ENCODE peak calls at places on chromosomes 16 and 17, in six cellular contexts. T, D, S, A, V and H are unnamed samples.

GRCh38 chr16:11233727-11234376 is 22.2 kb downstream of the SOCS1 start:
- ATAC-seq in V (no peak), D (peak), A (no peak), S (peak), T (no peak), H (no peak)

GRCh38 chr17:68182940-68183551 is 64.8 kb upstream of the AMZ2 start:
- ATAC-seq in A (no peak), V (peak), S (peak), D (peak), T (no peak), H (no peak)

GRCh38 chr17:77345260-77345910 is 204.6 kb downstream of the SEC14L1 start:
- ATAC-seq in V (no peak), A (no peak), S (no peak), D (peak), T (peak), H (no peak)

GRCh38 chr16:75074920-75075687 is 41.5 kb downstream of the LDHD start:
- ATAC-seq in T (no peak), D (peak), A (peak), V (no peak), S (peak), H (peak)

GRCh38 chr16:56988948-56989945 is at the start of gene NLRC5:
- ATAC-seq in T (peak), D (peak), A (peak), S (peak), V (peak), H (peak)

GRCh38 chr16:31216552-31217530 is at the start of gene PYDC1:
- ATAC-seq in A (peak), V (no peak), D (no peak), S (peak), T (no peak), H (no peak)

GRCh38 chr16:11224894-11225676 is 30.9 kb downstream of the SOCS1 start:
- ATAC-seq in V (no peak), A (peak), D (peak), T (peak), S (peak), H (no peak)

GRCh38 chr16:84086357-84086756 is 30.4 kb downstream of the MBTPS1 start:
- ATAC-seq in T (no peak), S (no peak), D (no peak), A (no peak), V (no peak), H (no peak)

GRCh38 chr16:68116256-68116853 is 31.2 kb downstream of the NFATC3 start:
- ATAC-seq in T (peak), D (peak), A (peak), V (peak), S (peak), H (no peak)

GRCh38 chr16:10871157-10871991 is 5.6 kb upstream of the CIITA start:
- ATAC-seq in A (peak), T (peak), S (peak), V (peak), D (peak), H (peak)

GRCh38 chr17:49165143-49165542 is 32.6 kb downstream of the B4GALNT2 start:
- ATAC-seq in S (no peak), D (no peak), T (no peak), A (no peak), V (no peak), H (no peak)

DNA sequence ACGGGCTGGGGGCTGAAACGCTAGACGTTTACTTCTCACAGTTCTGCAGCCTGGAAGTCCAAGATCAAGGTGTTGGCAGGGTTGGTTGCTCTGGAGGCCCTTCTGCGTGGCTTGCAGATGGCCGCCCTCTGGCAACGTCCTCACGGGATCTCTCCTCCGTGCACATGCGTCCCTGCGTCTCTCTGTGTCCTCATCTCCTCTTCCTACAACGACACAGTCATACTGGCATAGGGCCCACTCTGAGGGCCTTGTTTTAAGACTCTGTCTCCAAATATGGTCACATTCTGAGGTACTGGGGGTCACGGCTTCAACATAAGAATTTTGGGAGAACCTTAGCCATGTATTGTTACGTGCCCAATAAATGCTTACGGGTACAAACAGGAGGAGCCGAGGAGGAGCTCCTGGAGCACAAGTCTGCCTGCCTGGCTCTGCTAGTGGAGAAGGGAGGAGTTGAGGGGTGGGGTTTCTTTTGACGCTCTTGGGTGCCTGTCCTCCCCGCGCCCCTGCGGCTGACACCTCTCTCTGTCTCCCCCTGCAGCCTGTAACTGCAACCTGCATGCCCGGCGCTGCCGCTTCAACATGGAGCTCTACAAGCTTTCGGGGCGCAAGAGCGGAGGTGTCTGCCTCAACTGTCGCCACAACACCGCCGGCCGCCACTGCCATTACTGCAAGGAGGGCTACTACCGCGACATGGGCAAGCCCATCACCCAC is 141.1 kb downstream of the NTN1 start:
- ATAC-seq in A (no peak), V (no peak), T (no peak), D (peak), S (no peak), H (no peak)
- TF ChIP-seq CTCF in A (no peak), V (peak), T (no peak), D (peak), S (peak), H (no peak)

GRCh38 chr16:49348408-49349176 is 25.0 kb upstream of the C16orf78 start:
- ATAC-seq in S (no peak), T (no peak), V (no peak), D (peak), A (no peak), H (no peak)
- TF ChIP-seq CTCF in S (no peak), T (no peak), V (peak), D (no peak), A (no peak), H (no peak)

GRCh38 chr17:32496348-32497078 is 9.7 kb downstream of the CDK5R1 start:
- ATAC-seq in T (peak), D (peak), S (no peak), V (peak), A (no peak), H (no peak)

GRCh38 chr17:32498362-32498761 is 11.6 kb downstream of the CDK5R1 start:
- ATAC-seq in A (no peak), D (no peak), V (no peak), T (no peak), S (no peak), H (no peak)

GRCh38 chr17:32495347-32496253 is 8.8 kb downstream of the CDK5R1 start:
- ATAC-seq in A (peak), D (no peak), S (peak), T (peak), V (no peak), H (peak)

GRCh38 chr17:32494621-32495346 is 8.0 kb downstream of the CDK5R1 start:
- ATAC-seq in D (no peak), V (no peak), A (peak), T (no peak), S (no peak), H (no peak)

GRCh38 chr17:32497431-32498205 is 10.8 kb downstream of the CDK5R1 start:
- ATAC-seq in V (peak), D (no peak), T (peak), A (no peak), S (no peak), H (no peak)
- TF ChIP-seq CTCF in V (peak), D (peak), T (no peak), A (no peak), S (no peak), H (no peak)

DNA sequence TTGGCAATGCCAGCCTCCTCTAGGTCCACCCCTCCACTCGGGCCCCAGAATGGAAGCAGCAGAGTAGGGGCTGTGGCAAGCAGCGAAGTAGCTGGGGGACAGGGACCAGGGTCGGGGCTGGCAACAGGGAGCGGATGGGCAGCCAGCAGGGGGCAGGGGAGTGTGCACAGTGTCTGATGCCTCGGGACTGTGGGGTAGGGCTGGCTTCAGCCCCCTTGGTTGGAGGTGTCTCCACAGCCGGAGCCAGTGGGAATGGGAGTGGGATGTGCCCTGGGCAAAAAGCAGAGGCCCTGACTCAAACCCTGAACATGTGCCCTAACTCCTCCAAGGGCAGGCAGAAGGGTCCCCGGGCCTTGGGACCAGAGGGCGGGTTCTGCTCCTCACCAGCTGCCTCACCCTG is 18.5 kb upstream of the ARHGAP27 start:
- ATAC-seq in T (no peak), A (no peak), V (no peak), D (no peak), S (no peak), H (no peak)
- TF ChIP-seq CTCF in T (no peak), A (no peak), V (peak), D (no peak), S (no peak), H (no peak)

GRCh38 chr17:19237389-19238166 is 412 bp downstream of the EPN2 start:
- ATAC-seq in D (peak), S (peak), V (peak), T (peak), A (peak), H (peak)
- TF ChIP-seq CTCF in D (no peak), S (no peak), V (no peak), T (no peak), A (peak), H (peak)

DNA sequence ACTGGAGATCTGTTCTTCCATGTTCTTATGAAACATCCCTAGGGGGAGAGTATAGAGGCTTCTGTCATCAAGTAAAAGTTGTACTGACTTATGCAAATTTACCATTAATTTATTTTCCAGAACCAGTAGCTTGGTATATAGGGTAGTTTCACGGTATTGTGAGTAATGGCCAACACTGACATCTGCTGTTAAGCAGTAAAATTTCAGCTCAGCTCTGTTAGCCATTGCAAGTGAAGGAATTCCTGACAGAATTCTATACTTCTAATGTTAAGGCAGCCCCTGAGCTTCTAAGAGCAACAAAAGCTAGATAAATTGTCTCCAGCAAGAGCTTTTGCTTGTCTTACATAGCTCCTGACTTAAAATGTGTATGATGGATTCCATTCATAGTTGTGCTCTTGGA is 613.5 kb upstream of the C16orf82 start:
- ATAC-seq in V (no peak), T (no peak), A (no peak), S (no peak), D (no peak), H (no peak)
- TF ChIP-seq CTCF in V (peak), T (no peak), A (no peak), S (no peak), D (peak), H (no peak)

GRCh38 chr16:2230376-2230775 is 5.9 kb upstream of the DNASE1L2 start:
- ATAC-seq in S (no peak), D (no peak), T (no peak), A (no peak), V (no peak), H (no peak)
- TF ChIP-seq CTCF in S (no peak), D (no peak), T (no peak), A (no peak), V (no peak), H (no peak)

GRCh38 chr17:57772774-57773173 is 27.7 kb upstream of the CCDC182 start:
- ATAC-seq in T (no peak), D (no peak), A (no peak), V (no peak), S (no peak), H (no peak)
- TF ChIP-seq CTCF in T (no peak), D (no peak), A (no peak), V (no peak), S (no peak), H (no peak)

GRCh38 chr16:58734459-58734787 is 307 bp upstream of the GOT2 start:
- ATAC-seq in D (no peak), S (no peak), A (no peak), T (peak), V (no peak), H (no peak)
- TF ChIP-seq CTCF in D (peak), S (peak), A (no peak), T (no peak), V (no peak), H (no peak)